ENCODE peak calls at places on chromosome 19, in six cellular contexts. B, J, C, Y, Z and F are unnamed samples.
A peak's percentile ranks its signal among the peaks of the same experiment; 100 is the strongest.

GRCh38 chr19:51798958-51799310 is 4.0 kb downstream of the FPR3 start:
- DNase-seq in B (no peak), C (no peak), Y (peak; percentile 75), Z (peak; percentile 26), J (no peak), F (peak; percentile 78)

GRCh38 chr19:37997911-37998344 is 90.9 kb downstream of the SIPA1L3 start:
- DNase-seq in J (no peak), B (no peak), C (no peak), Y (no peak), Z (no peak), F (no peak)

GRCh38 chr19:17968376-17968775 is 1.5 kb downstream of the KCNN1 start:
- DNase-seq in J (no peak), B (no peak), Y (no peak), Z (no peak), C (no peak), F (no peak)

GRCh38 chr19:44623626-44624025 is 10.3 kb downstream of the IGSF23 start:
- DNase-seq in J (no peak), C (no peak), Y (no peak), B (no peak), Z (no peak), F (no peak)

GRCh38 chr19:4909897-4910593 is 744 bp downstream of the UHRF1 start:
- DNase-seq in Z (peak; percentile 88), C (peak; percentile 94), J (peak; percentile 98), Y (peak; percentile 93), B (peak; percentile 93), F (peak; percentile 93)

GRCh38 chr19:40466219-40467006 is at the start of gene SPTBN4:
- DNase-seq in Y (peak; percentile 76), J (peak; percentile 10), C (peak; percentile 29), Z (peak; percentile 56), B (no peak), F (peak; percentile 81)

GRCh38 chr19:39127812-39128510 is 2.4 kb downstream of the PAK4 start:
- DNase-seq in C (no peak), B (no peak), J (no peak), Z (no peak), Y (no peak), F (no peak)

GRCh38 chr19:38228005-38228377 is 4.0 kb upstream of the DPF1 start:
- DNase-seq in B (no peak), Y (no peak), J (peak; percentile 38), Z (no peak), C (no peak), F (no peak)

GRCh38 chr19:38559428-38560401 is 58.0 kb downstream of the MAP4K1 start:
- DNase-seq in B (no peak), C (peak; percentile 63), Z (no peak), Y (no peak), J (no peak), F (no peak)

GRCh38 chr19:6402834-6403608 is 10.1 kb upstream of the GTF2F1 start:
- DNase-seq in C (no peak), Y (no peak), Z (no peak), B (no peak), J (peak; percentile 23), F (no peak)

GRCh38 chr19:39805120-39805519 is 26.5 kb downstream of the LEUTX start:
- DNase-seq in J (no peak), Z (no peak), C (no peak), B (no peak), Y (no peak), F (no peak)

GRCh38 chr19:58479736-58480480 is 3.8 kb downstream of the ZNF446 start:
- DNase-seq in C (no peak), B (no peak), J (no peak), Y (no peak), Z (no peak), F (peak; percentile 70)

GRCh38 chr19:46775642-46776258 is 12.6 kb downstream of the SLC1A5 start:
- DNase-seq in B (no peak), J (no peak), C (no peak), Y (no peak), Z (no peak), F (no peak)

GRCh38 chr19:33234092-33234491 is 8.4 kb upstream of the SLC7A10 start:
- DNase-seq in B (no peak), Z (no peak), Y (no peak), J (no peak), C (no peak), F (peak; percentile 32)

GRCh38 chr19:38073806-38074685 is 150.0 kb downstream of the DPF1 start:
- DNase-seq in Y (no peak), Z (no peak), C (no peak), B (peak; percentile 36), J (peak; percentile 90), F (no peak)

GRCh38 chr19:44745386-44745831 is 3.1 kb upstream of the BCL3 start:
- DNase-seq in J (peak; percentile 22), Y (peak; percentile 90), C (no peak), B (no peak), Z (peak; percentile 50), F (peak; percentile 94)

GRCh38 chr19:4449022-4449825 is 8.4 kb downstream of the UBXN6 start:
- DNase-seq in B (no peak), C (no peak), Z (peak; percentile 95), J (no peak), Y (peak; percentile 79), F (peak; percentile 86)

DNA sequence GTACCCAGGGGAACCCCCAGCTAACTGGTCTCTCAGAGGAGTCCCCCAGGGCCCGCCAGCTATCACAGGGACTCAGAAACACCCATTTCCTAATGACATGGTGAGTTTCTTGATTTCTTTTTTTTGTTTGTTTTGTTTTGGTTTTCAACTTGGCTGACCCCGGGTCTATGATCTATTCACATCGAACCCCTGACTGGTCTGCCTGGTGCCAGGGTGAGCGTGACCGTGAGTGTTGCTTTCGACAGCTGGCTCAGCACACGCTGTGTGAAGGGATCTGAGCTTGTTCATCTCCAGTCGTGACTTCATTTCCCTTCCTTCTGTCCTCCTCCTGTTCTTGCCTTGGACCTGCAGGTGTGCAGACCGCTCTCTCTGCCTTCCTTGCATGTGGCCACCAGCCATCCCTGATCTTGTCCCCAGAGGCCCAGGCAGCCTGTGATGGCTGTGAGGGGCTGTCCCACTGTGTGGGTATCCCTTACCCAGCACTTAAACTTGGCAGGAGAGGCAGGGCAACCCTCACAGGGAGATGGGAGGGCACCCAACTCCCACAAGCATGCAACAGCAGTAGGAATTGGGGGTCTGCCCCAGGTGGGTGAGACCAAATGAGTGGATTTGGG is 26.2 kb downstream of the TMEM161A start:
- DNase-seq in Y (no peak), Z (no peak), C (no peak), J (no peak), B (no peak), F (no peak)
- H3K27ac ChIP-seq in Y (no peak overlapping the region), Z (no peak overlapping the region), C (no peak overlapping the region), J (no peak overlapping the region), B (no peak overlapping the region), F (no peak overlapping the region)

GRCh38 chr19:1218751-1219567 is 13.4 kb downstream of the STK11 start:
- DNase-seq in Z (no peak), J (no peak), B (no peak), C (no peak), Y (no peak), F (no peak)

GRCh38 chr19:1221141-1221903 is 15.7 kb downstream of the STK11 start:
- DNase-seq in J (peak; percentile 75), Z (peak; percentile 86), Y (no peak), C (no peak), B (no peak), F (peak; percentile 83)

GRCh38 chr19:1219786-1220451 is 14.3 kb downstream of the STK11 start:
- DNase-seq in B (no peak), J (no peak), Z (no peak), C (no peak), Y (no peak), F (no peak)

GRCh38 chr19:1221904-1222255 is 15.9 kb downstream of the CBARP start:
- DNase-seq in Z (no peak), Y (no peak), B (no peak), J (no peak), C (no peak), F (peak; percentile 65)

DNA sequence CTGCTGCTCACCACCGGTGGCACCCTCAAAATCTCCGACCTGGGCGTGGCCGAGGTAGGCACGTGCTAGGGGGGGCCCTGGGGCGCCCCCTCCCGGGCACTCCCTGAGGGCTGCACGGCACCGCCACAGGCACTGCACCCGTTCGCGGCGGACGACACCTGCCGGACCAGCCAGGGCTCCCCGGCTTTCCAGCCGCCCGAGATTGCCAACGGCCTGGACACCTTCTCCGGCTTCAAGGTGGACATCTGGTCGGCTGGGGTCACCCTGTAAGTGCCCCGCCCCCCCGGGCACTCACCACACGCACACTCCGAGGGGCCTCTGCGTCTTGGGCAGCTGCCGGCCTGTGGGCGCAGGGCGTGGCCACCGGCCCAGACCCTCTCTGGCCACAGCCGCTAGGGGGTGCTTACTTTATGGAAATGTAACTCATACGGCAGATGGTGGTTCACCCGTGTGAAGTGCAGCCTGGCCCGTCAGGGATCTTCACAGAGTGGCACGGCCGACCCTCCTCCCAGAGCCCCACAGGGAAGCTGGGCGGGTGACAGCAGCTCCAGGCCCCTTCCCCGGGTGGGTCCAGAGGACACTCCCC is 15.0 kb downstream of the STK11 start:
- DNase-seq in Z (no peak), C (no peak), Y (no peak), B (no peak), J (no peak), F (no peak)
- H3K4me1 ChIP-seq in Z (peaks cover 17% of the 10 kb centered on the region), C (no peaks in the 10 kb centered on the region), Y (peaks cover 26% of the 10 kb centered on the region), B (no peaks in the 10 kb centered on the region), J (no peaks in the 10 kb centered on the region), F (no peaks in the 10 kb centered on the region)

DNA sequence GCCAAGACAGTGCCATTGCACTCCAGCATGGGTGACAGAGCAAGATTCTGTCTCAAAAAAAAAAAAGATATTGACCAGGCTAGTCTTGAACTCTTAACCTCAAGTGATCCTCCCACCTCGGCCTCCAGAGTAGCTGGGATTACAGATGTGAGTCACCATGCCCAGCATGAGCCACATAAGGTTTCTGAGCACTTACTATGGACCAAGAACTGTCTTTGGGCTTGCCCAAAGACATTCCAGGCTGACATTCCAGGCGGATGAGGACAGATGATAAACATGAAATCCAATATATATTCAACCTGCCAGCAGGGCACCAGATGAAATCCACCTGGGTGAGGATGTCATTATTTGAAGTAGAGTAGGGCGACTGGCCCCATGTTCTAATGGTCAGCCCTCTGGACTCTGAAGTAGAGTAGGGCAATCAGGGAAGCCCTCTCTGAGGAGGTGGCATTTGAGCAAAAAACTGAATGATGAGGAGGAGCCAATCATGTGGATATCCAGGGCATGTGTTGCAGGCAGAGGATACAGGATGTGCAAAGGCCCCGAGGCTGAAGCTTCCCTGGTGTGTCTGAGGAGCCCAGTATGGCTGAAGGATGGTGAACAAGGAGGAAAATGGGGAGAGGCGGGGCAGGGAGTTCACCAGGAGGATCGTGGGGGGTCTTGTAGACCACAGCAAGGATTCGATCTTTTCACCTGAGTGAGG is 4.0 kb downstream of the C19orf38 start:
- DNase-seq in Z (no peak), B (no peak), Y (no peak), J (no peak), C (no peak), F (no peak)
- H3K27ac ChIP-seq in Z (no peak overlapping the region), B (no peak overlapping the region), Y (no peak overlapping the region), J (no peak overlapping the region), C (no peak overlapping the region), F (no peak overlapping the region)

DNA sequence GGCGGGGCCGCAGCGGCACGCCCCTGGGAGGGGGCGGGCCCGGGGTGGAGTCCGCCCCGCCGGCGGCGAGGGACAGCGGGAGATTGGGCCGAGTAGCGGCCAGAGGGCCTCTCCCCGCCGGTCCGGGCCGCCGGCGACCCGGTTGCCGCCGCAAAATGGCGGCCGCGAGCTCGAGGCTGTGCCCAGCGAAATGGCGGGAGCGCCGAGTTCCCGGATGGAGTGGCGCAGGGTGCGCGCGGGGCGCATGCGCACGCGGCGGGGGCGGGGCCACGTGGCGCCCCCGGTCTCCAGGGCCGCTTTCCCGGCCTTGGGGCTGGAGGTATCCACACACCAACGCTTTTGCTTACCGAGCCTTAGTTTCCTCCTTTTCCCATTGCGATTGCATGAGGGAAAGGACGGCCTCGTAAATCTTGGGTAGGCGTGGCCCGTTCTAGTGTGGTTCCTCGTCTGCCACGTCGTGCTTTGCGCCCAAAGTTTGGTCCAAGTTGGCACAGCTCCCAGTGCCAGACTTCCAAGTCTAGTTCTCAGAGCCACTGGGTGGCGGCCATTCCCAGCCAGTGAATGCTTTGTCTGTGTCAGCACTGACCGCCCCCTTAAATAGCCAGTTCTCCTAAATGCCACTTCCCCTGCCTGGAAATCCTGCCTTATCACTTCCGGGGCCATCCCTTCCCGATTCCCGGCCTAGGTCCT is 491 bp downstream of the CIRBP start:
- DNase-seq in J (peak; percentile 95), Z (peak; percentile 90), B (no peak), Y (peak; percentile 93), C (peak; percentile 79), F (peak; percentile 95)
- H3K4me1 ChIP-seq in J (peaks cover 62% of the 10 kb centered on the region), Z (peaks cover 62% of the 10 kb centered on the region), B (peaks cover 52% of the 10 kb centered on the region), Y (peaks cover 95% of the 10 kb centered on the region), C (peaks cover 77% of the 10 kb centered on the region), F (peaks cover 15% of the 10 kb centered on the region)